ENCODE peak calls at places on chromosomes 6 and 20, in eight cellular contexts. N is lower lobe of right lung; R is DND-41; F is body of pancreas; P is activated CD8-positive, alpha-beta T cell treated with anti-CD3 and anti-CD28 coated beads for 36 hours; X is HepG2; G is activated T-cell treated with anti-CD3 and anti-CD28 coated beads, Interleukin-2, amount 50 U/mL, for 4 hours; S is HCT116. U is an unnamed sample.

GRCh38 chr6:119189498-119189897 is 111.0 kb upstream of the FAM184A start:
- ATAC-seq in G (no peak), N (no peak), X (no peak), P (no peak), F (no peak), S (no peak), R (no peak), U (no peak)

GRCh38 chr20:35541783-35542662 is at the start of gene ERGIC3:
- ATAC-seq in X (peak; percentile 93), S (peak; percentile 96), N (peak; percentile 100), R (peak; percentile 98), P (peak; percentile 99), G (peak; percentile 99), F (peak; percentile 100), U (peak; percentile 99)

GRCh38 chr20:48615871-48616270 is 211.9 kb downstream of the PREX1 start:
- ATAC-seq in S (no peak), G (no peak), P (no peak), X (no peak), R (no peak), F (no peak), N (no peak), U (no peak)

GRCh38 chr6:43510827-43511163 is 649 bp upstream of the LRRC73 start:
- ATAC-seq in X (no peak), G (no peak), F (no peak), P (no peak), N (peak; percentile 18), S (no peak), R (no peak), U (no peak)

GRCh38 chr20:37309941-37310590 is 20.6 kb downstream of the MANBAL start:
- ATAC-seq in F (no peak), S (no peak), G (no peak), X (no peak), P (no peak), R (no peak), N (peak; percentile 45), U (no peak)

GRCh38 chr20:400451-401275 is 7.4 kb upstream of the RBCK1 start:
- ATAC-seq in S (peak; percentile 81), G (no peak), F (no peak), X (peak; percentile 18), R (peak; percentile 53), P (no peak), N (no peak), U (peak; percentile 80)

GRCh38 chr20:16533493-16533892 is 39.8 kb downstream of the KIF16B start:
- ATAC-seq in F (no peak), S (no peak), N (no peak), X (no peak), R (no peak), P (no peak), G (no peak), U (no peak)

GRCh38 chr6:160124007-160124406 is 2.4 kb downstream of the SLC22A1 start:
- ATAC-seq in X (no peak), R (no peak), N (no peak), P (no peak), S (no peak), G (no peak), F (no peak), U (no peak)

GRCh38 chr20:14561733-14562132 is 224.3 kb upstream of the FLRT3 start:
- ATAC-seq in P (no peak), X (no peak), S (no peak), F (no peak), N (no peak), R (no peak), G (no peak), U (no peak)

GRCh38 chr6:166471797-166472260 is 89.1 kb upstream of the MPC1 start:
- ATAC-seq in P (no peak), R (no peak), S (no peak), G (no peak), F (no peak), N (peak; percentile 91), X (no peak), U (no peak)

GRCh38 chr6:39488255-39488881 is 165.9 kb upstream of the KCNK16 start:
- ATAC-seq in R (no peak), P (no peak), S (no peak), X (no peak), N (no peak), G (no peak), F (no peak), U (no peak)

GRCh38 chr6:137754366-137754765 is 112.7 kb upstream of the TNFAIP3 start:
- ATAC-seq in F (no peak), R (no peak), G (no peak), X (no peak), N (no peak), P (no peak), S (no peak), U (no peak)

GRCh38 chr20:408843-409696 is 971 bp downstream of the RBCK1 start:
- ATAC-seq in X (peak; percentile 12), G (peak; percentile 24), P (peak; percentile 31), N (peak; percentile 2), R (peak; percentile 42), S (no peak), F (no peak), U (peak; percentile 24)

GRCh38 chr20:16017656-16018055 is 555.6 kb downstream of the KIF16B start:
- ATAC-seq in S (no peak), P (no peak), F (no peak), G (no peak), R (no peak), X (no peak), N (no peak), U (no peak)

GRCh38 chr6:159679091-159680077 is 13.7 kb downstream of the SOD2 start:
- ATAC-seq in N (peak; percentile 48), F (no peak), S (no peak), P (peak; percentile 64), X (no peak), G (peak; percentile 74), R (no peak), U (no peak)

GRCh38 chr20:32446301-32447100 is 88.4 kb downstream of the ASXL1 start:
- ATAC-seq in F (no peak), P (no peak), S (peak; percentile 37), G (no peak), X (peak; percentile 34), R (peak; percentile 3), N (no peak), U (peak; percentile 9)

GRCh38 chr20:59515906-59516209 is 88.5 kb upstream of the PHACTR3 start:
- ATAC-seq in G (no peak), S (no peak), X (no peak), P (no peak), R (no peak), F (no peak), N (no peak), U (no peak)

GRCh38 chr6:6793388-6794250 is 205.1 kb downstream of the LY86 start:
- ATAC-seq in N (peak; percentile 72), P (peak; percentile 64), R (peak; percentile 81), G (peak; percentile 44), F (no peak), X (no peak), S (no peak), U (no peak)

GRCh38 chr6:157143171-157143884 is 180.0 kb downstream of the TMEM242 start:
- ATAC-seq in X (no peak), F (peak; percentile 57), P (peak; percentile 94), R (no peak), G (peak; percentile 97), S (no peak), N (no peak), U (peak; percentile 66)

GRCh38 chr6:1390071-1390804 is 862 bp downstream of the FOXF2 start:
- ATAC-seq in N (no peak), S (no peak), G (peak; percentile 26), P (no peak), R (no peak), F (peak; percentile 24), X (peak; percentile 16), U (no peak)

GRCh38 chr6:50030350-50030749 is 8.6 kb upstream of the DEFB110 start:
- ATAC-seq in S (no peak), F (no peak), N (no peak), X (peak; percentile 50), G (no peak), R (no peak), P (no peak), U (no peak)

GRCh38 chr6:110543106-110543505 is 66.7 kb upstream of the SLC22A16 start:
- ATAC-seq in X (no peak), P (no peak), F (no peak), S (peak; percentile 51), G (no peak), R (no peak), N (peak; percentile 8), U (peak; percentile 14)

GRCh38 chr6:21767891-21768659 is 174.5 kb downstream of the SOX4 start:
- ATAC-seq in P (no peak), R (no peak), X (no peak), N (no peak), S (no peak), F (no peak), G (no peak), U (peak; percentile 67)

GRCh38 chr6:161023316-161023715 is 31.7 kb downstream of the MAP3K4 start:
- ATAC-seq in S (no peak), F (no peak), N (no peak), P (no peak), R (no peak), G (no peak), X (no peak), U (no peak)

GRCh38 chr20:58690851-58691250 is 1.7 kb upstream of the NPEPL1 start:
- ATAC-seq in R (no peak), S (no peak), P (no peak), F (no peak), N (peak; percentile 6), X (no peak), G (no peak), U (no peak)

GRCh38 chr6:154506108-154506507 is 4.4 kb downstream of the CNKSR3 start:
- ATAC-seq in S (no peak), P (no peak), X (no peak), G (no peak), F (no peak), N (no peak), R (no peak), U (no peak)

GRCh38 chr20:38833857-38834164 is 28.3 kb downstream of the PPP1R16B start:
- ATAC-seq in S (no peak), G (peak; percentile 19), P (peak; percentile 73), R (peak; percentile 74), N (no peak), F (no peak), X (no peak), U (no peak)

GRCh38 chr20:15556869-15557268 is 1016.4 kb downstream of the KIF16B start:
- ATAC-seq in S (no peak), N (no peak), X (no peak), P (no peak), F (no peak), R (no peak), G (no peak), U (no peak)

GRCh38 chr6:108497883-108498282 is 62.8 kb upstream of the FOXO3 start:
- ATAC-seq in N (no peak), S (peak; percentile 97), G (no peak), R (peak; percentile 63), X (peak; percentile 92), P (no peak), F (peak; percentile 53), U (peak; percentile 86)

GRCh38 chr20:32247957-32248497 is 29.4 kb upstream of the KIF3B start:
- ATAC-seq in P (no peak), G (no peak), S (no peak), F (no peak), N (no peak), R (no peak), X (peak; percentile 16), U (no peak)

GRCh38 chr20:59221881-59222238 is 58.2 kb downstream of the ZNF831 start:
- ATAC-seq in S (no peak), P (no peak), X (no peak), N (no peak), G (peak; percentile 5), R (no peak), F (peak; percentile 2), U (no peak)

GRCh38 chr6:55016261-55016660 is 158.1 kb upstream of the HCRTR2 start:
- ATAC-seq in N (no peak), X (no peak), F (no peak), G (no peak), P (no peak), S (no peak), R (no peak), U (no peak)

GRCh38 chr20:2292711-2293110 is 3.1 kb upstream of the TGM3 start:
- ATAC-seq in N (peak; percentile 91), R (no peak), P (no peak), S (no peak), G (no peak), X (peak; percentile 64), F (no peak), U (no peak)

GRCh38 chr6:32558426-32559057 is 28.5 kb upstream of the HLA-DRB5 start:
- ATAC-seq in G (no peak), N (peak; percentile 66), S (no peak), R (no peak), P (no peak), F (no peak), X (no peak), U (no peak)